ENCODE peak calls at places on chromosome 6, in five cellular contexts. K is left ventricle myocardium inferior; L is RWPE1; Q is H9; G is CD4-positive, alpha-beta T cell. B is an unnamed sample.

GRCh38 chr6:166904101-166904746 is 52.1 kb downstream of the RNASET2 start:
- DNase-seq in K (no peak), L (no peak), Q (peak; percentile 60), G (no peak), B (no peak)

GRCh38 chr6:170429457-170429856 is 122.9 kb downstream of the FAM120B start:
- DNase-seq in K (no peak), L (no peak), Q (no peak), G (no peak), B (no peak)

GRCh38 chr6:21781075-21781474 is 187.5 kb downstream of the SOX4 start:
- DNase-seq in K (no peak), L (no peak), Q (no peak), G (no peak), B (no peak)

GRCh38 chr6:147205690-147206600 is 1.7 kb downstream of the STXBP5 start:
- DNase-seq in K (no peak), L (no peak), Q (no peak), G (no peak), B (peak; percentile 64)

GRCh38 chr6:150880336-150880735 is 14.8 kb downstream of the MTHFD1L start:
- DNase-seq in K (no peak), L (no peak), Q (no peak), G (no peak), B (no peak)

GRCh38 chr6:126640356-126640755 is 300.4 kb downstream of the CENPW start:
- DNase-seq in K (no peak), L (no peak), Q (no peak), G (no peak), B (no peak)

GRCh38 chr6:158387578-158387977 is 75.3 kb downstream of the TULP4 start:
- DNase-seq in K (no peak), L (no peak), Q (no peak), G (no peak), B (no peak)

GRCh38 chr6:13146429-13146828 is 181.9 kb downstream of the TBC1D7 start:
- DNase-seq in K (no peak), L (no peak), Q (no peak), G (no peak), B (no peak)

GRCh38 chr6:13696226-13696625 is 15.4 kb downstream of the RANBP9 start:
- DNase-seq in K (no peak), L (no peak), Q (no peak), G (no peak), B (no peak)

GRCh38 chr6:47203968-47204611 is 105.6 kb downstream of the TNFRSF21 start:
- DNase-seq in K (no peak), L (no peak), Q (no peak), G (no peak), B (no peak)

GRCh38 chr6:160102956-160103824 is 18.4 kb upstream of the SLC22A1 start:
- DNase-seq in K (no peak), L (peak; percentile 14), Q (peak; percentile 66), G (no peak), B (no peak)

GRCh38 chr6:169830876-169831275 is 79.5 kb downstream of the ERMARD start:
- DNase-seq in K (no peak), L (peak; percentile 17), Q (no peak), G (no peak), B (no peak)

GRCh38 chr6:1004885-1005635 is 306.8 kb upstream of the FOXQ1 start:
- DNase-seq in K (no peak), L (peak; percentile 44), Q (no peak), G (no peak), B (no peak)

GRCh38 chr6:2482773-2483172 is 237.4 kb upstream of the GMDS start:
- DNase-seq in K (no peak), L (no peak), Q (no peak), G (no peak), B (no peak)

DNA sequence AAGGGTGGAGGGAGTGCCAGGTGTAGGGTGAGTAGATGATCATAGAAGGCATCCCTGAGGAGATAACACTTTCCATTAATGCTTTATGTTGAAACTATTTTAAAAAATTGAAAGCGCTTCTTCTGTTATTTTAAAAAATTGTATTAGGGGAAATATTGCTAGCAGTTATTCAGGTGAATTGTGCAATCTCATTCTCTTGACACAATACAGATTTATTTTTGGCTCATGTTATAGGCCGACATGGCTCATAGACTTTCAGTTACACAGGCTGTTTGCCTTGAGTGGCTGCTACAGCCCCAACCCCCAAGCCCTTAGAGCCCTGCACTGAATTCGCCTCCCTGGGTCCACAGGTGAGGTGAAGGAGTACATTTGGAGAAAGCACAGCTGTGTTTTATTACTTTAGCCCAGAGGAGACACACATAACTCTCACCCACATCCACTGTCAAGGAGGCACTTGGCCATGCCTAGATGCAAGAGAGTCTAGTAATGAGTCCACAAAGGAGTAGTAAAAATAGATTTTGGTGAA is 228.2 kb downstream of the RFPL4B start:
- DNase-seq in K (no peak), L (no peak), Q (no peak), G (no peak), B (no peak)
- H3K27ac ChIP-seq in K (no peak overlapping the region), L (no peak overlapping the region), Q (no peak overlapping the region), G (no peak overlapping the region), B (no peak overlapping the region)

GRCh38 chr6:139289233-139289632 is 2.6 kb downstream of the TXLNB start:
- DNase-seq in K (no peak), L (no peak), Q (no peak), G (no peak), B (no peak)

GRCh38 chr6:139288496-139289040 is 3.2 kb downstream of the TXLNB start:
- DNase-seq in K (peak; percentile 28), L (no peak), Q (no peak), G (no peak), B (no peak)

GRCh38 chr6:139290787-139291294 is 957 bp downstream of the TXLNB start:
- DNase-seq in K (no peak), L (no peak), Q (no peak), G (no peak), B (no peak)

GRCh38 chr6:139295906-139296305 is 4.1 kb upstream of the TXLNB start:
- DNase-seq in K (no peak), L (no peak), Q (no peak), G (no peak), B (no peak)

GRCh38 chr6:139291813-139292619 is at the start of gene TXLNB:
- DNase-seq in K (peak; percentile 84), L (no peak), Q (peak; percentile 43), G (peak; percentile 71), B (peak; percentile 86)
- TF ChIP-seq CTCF in K (peak; percentile 38), L (no peak), Q (no peak), G (no peak), B (no peak)

DNA sequence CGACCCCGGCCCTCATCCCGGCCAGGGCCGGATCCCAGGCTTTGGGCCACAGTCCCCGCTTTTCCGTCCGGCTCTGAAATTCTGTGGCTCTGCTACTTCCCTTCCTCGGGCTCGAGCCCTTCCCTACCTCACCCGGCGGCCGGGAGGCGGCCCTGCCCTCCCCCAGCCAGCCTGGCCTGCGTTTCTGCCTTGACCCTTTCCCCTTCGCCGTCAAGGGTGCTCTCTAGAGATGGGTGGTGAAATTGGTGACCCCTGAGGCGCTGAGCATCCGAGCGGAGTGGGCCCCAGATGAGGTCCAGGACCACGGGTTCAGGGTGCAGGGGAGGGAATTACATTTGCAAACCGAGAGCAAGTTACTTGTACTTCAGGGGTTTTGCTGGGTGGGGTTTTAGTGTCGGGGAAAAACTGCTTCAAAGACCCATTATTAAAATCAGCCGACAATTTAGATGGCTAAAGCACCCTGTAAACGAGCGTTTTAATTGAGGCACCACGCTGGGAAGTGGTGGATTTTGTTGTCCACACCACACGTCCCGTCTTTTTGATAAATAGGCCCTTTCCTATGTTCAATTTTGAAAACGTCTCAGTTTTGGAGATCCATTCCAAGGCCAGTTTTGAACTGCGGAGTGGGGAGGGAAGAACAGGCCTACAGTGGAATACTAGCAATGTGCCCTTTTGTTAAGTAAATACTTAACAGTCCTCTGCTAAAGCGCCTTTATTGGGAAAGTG is 9.9 kb downstream of the TFAP2A start:
- DNase-seq in K (no peak), L (peak; percentile 9), Q (no peak), G (no peak), B (no peak)
- H3K27ac ChIP-seq in K (peak overlapping the region; percentile 10), L (peak overlapping the region; percentile 98), Q (no peak overlapping the region), G (no peak overlapping the region), B (no peak overlapping the region)

GRCh38 chr6:53910834-53911233 is 116.0 kb downstream of the LRRC1 start:
- DNase-seq in K (no peak), L (no peak), Q (no peak), G (no peak), B (no peak)
- TF ChIP-seq CTCF in K (no peak), L (no peak), Q (no peak), G (no peak), B (no peak)

GRCh38 chr6:36873612-36874011 is 991 bp downstream of the PPIL1 start:
- DNase-seq in K (no peak), L (no peak), Q (no peak), G (no peak), B (no peak)
- H3K27ac ChIP-seq in K (peak overlapping the region; percentile 95), L (no peak overlapping the region), Q (no peak overlapping the region), G (no peak overlapping the region), B (no peak overlapping the region)

GRCh38 chr6:105509506-105510331 is 106.8 kb upstream of the PREP start:
- DNase-seq in K (peak; percentile 25), L (no peak), Q (peak; percentile 41), G (no peak), B (no peak)
- TF ChIP-seq CTCF in K (peak; percentile 52), L (no peak), Q (peak; percentile 56), G (no peak), B (no peak)

GRCh38 chr6:129105035-129105434 is 222.1 kb downstream of the LAMA2 start:
- DNase-seq in K (peak; percentile 37), L (no peak), Q (peak; percentile 34), G (no peak), B (no peak)
- H3K27ac ChIP-seq in K (peak overlapping the region; percentile 85), L (no peak overlapping the region), Q (no peak overlapping the region), G (no peak overlapping the region), B (no peak overlapping the region)

GRCh38 chr6:112085666-112086065 is 1.6 kb downstream of the TUBE1 start:
- DNase-seq in K (peak; percentile 23), L (no peak), Q (no peak), G (no peak), B (peak; percentile 18)

GRCh38 chr6:112081569-112081968 is 5.7 kb downstream of the TUBE1 start:
- DNase-seq in K (no peak), L (no peak), Q (no peak), G (no peak), B (no peak)

GRCh38 chr6:112087916-112088315 is 525 bp downstream of the FAM229B start:
- DNase-seq in K (no peak), L (no peak), Q (no peak), G (no peak), B (no peak)

GRCh38 chr6:112087136-112087908 is at the start of the genes FAM229B and TUBE1:
- DNase-seq in K (peak; percentile 90), L (peak; percentile 71), Q (peak; percentile 97), G (peak; percentile 85), B (peak; percentile 96)

DNA sequence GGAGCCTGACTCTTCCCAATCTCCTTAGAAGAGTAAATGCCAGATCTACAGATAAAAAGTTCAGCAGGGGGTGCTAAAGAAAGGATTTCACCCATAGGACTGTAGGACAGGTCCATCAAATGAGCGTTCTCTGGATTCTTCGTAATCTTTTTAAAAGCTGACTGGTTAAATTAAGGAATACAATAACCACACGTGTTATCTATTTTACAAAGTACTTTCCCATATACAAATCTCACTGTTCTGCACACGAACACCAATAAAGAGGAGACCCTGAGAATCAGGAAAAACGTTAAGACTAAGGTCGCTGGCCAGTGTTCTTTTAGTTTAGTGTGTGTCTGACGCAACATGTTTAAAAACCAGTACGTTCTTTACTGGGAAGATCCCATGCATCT is 542 bp downstream of the TUBE1 start:
- DNase-seq in K (no peak), L (peak; percentile 72), Q (no peak), G (no peak), B (no peak)
- TF ChIP-seq CTCF in K (peak; percentile 17), L (peak; percentile 52), Q (peak; percentile 27), G (peak; percentile 22), B (no peak)

B was measured in adrenal gland.